ENCODE peak calls at places on chromosome 5, in eight cellular contexts. B, M, E, Z, Y, A, D and V are unnamed samples.

GRCh38 chr5:9932770-9933169 is 302.6 kb upstream of the TAS2R1 start:
- DNase-seq in B (no peak), M (no peak), E (peak; percentile 44), Z (no peak), Y (no peak), A (no peak), D (peak; percentile 12), V (no peak)

GRCh38 chr5:177098772-177099152 is 12.0 kb downstream of the FGFR4 start:
- DNase-seq in B (no peak), M (peak; percentile 42), E (no peak), Z (no peak), Y (no peak), A (no peak), D (peak; percentile 93), V (no peak)

GRCh38 chr5:31811210-31811609 is 172.3 kb downstream of the PDZD2 start:
- DNase-seq in B (peak; percentile 60), M (peak; percentile 11), E (peak; percentile 87), Z (no peak), Y (peak; percentile 69), A (no peak), D (peak; percentile 92), V (no peak)

GRCh38 chr5:98709681-98710080 is 63.8 kb upstream of the RGMB start:
- DNase-seq in B (no peak), M (no peak), E (no peak), Z (no peak), Y (no peak), A (no peak), D (no peak), V (no peak)

GRCh38 chr5:69136296-69136695 is 30.7 kb upstream of the CCNB1 start:
- DNase-seq in B (no peak), M (no peak), E (no peak), Z (no peak), Y (no peak), A (no peak), D (no peak), V (no peak)

GRCh38 chr5:125032286-125032685 is 285.8 kb upstream of the ZNF608 start:
- DNase-seq in B (no peak), M (no peak), E (peak; percentile 29), Z (no peak), Y (no peak), A (no peak), D (peak; percentile 57), V (no peak)

GRCh38 chr5:138408023-138408422 is 30.8 kb upstream of the REEP2 start:
- DNase-seq in B (no peak), M (no peak), E (no peak), Z (no peak), Y (no peak), A (peak; percentile 14), D (no peak), V (no peak)

GRCh38 chr5:96117863-96118651 is 156.4 kb upstream of the ELL2 start:
- DNase-seq in B (no peak), M (no peak), E (peak; percentile 51), Z (no peak), Y (peak; percentile 5), A (no peak), D (no peak), V (no peak)

GRCh38 chr5:157511656-157512644 is 51.9 kb downstream of the NIPAL4 start:
- DNase-seq in B (peak; percentile 91), M (peak; percentile 97), E (peak; percentile 99), Z (peak; percentile 96), Y (peak; percentile 86), A (peak; percentile 80), D (peak; percentile 99), V (peak; percentile 55)

GRCh38 chr5:142674438-142675210 is 11.3 kb downstream of the FGF1 start:
- DNase-seq in B (no peak), M (no peak), E (peak; percentile 80), Z (no peak), Y (no peak), A (no peak), D (peak; percentile 68), V (no peak)

GRCh38 chr5:142819292-142819691 is 49.1 kb downstream of the ARHGAP26 start:
- DNase-seq in B (no peak), M (no peak), E (peak; percentile 87), Z (no peak), Y (no peak), A (peak; percentile 54), D (no peak), V (no peak)

GRCh38 chr5:178221857-178222256 is 10.7 kb downstream of the PHYKPL start:
- DNase-seq in B (no peak), M (no peak), E (no peak), Z (no peak), Y (no peak), A (peak; percentile 21), D (no peak), V (no peak)

GRCh38 chr5:8606231-8606630 is 737.3 kb downstream of the MTRR start:
- DNase-seq in B (no peak), M (no peak), E (no peak), Z (no peak), Y (no peak), A (no peak), D (no peak), V (no peak)

GRCh38 chr5:112186401-112186990 is 232.6 kb downstream of the EPB41L4A start:
- DNase-seq in B (peak; percentile 35), M (no peak), E (peak; percentile 66), Z (no peak), Y (peak; percentile 57), A (no peak), D (peak; percentile 56), V (no peak)

GRCh38 chr5:4905674-4906528 is 234.2 kb upstream of the ADAMTS16 start:
- DNase-seq in B (peak; percentile 54), M (peak; percentile 81), E (no peak), Z (no peak), Y (no peak), A (peak; percentile 16), D (no peak), V (peak; percentile 33)

GRCh38 chr5:157252741-157253465 is 13.0 kb upstream of the CYFIP2 start:
- DNase-seq in B (no peak), M (no peak), E (no peak), Z (no peak), Y (no peak), A (no peak), D (no peak), V (no peak)

GRCh38 chr5:154359222-154359583 is 86.6 kb upstream of the SAP30L start:
- DNase-seq in B (peak; percentile 30), M (peak; percentile 63), E (no peak), Z (no peak), Y (no peak), A (no peak), D (no peak), V (no peak)

GRCh38 chr5:71922584-71923106 is 184.6 kb upstream of the MAP1B start:
- DNase-seq in B (no peak), M (no peak), E (peak; percentile 79), Z (no peak), Y (peak; percentile 89), A (no peak), D (no peak), V (no peak)
- H3K27ac ChIP-seq in B (no peak overlapping the region), M (no peak overlapping the region), E (peak overlapping the region; percentile 67), Z (peak overlapping the region; percentile 53), Y (peak overlapping the region; percentile 81), A (no peak overlapping the region), D (no peak overlapping the region), V (no peak overlapping the region)

GRCh38 chr5:156051972-156052371 is 275.0 kb upstream of the SGCD start:
- DNase-seq in B (no peak), M (no peak), E (no peak), Z (no peak), Y (peak; percentile 27), A (no peak), D (no peak), V (no peak)
- TF ChIP-seq CTCF in B (no peak), M (no peak), E (no peak), Z (no peak), Y (no peak), A (peak; percentile 22), D (no peak), V (no peak)

GRCh38 chr5:149801307-149801985 is 71.3 kb downstream of the PPARGC1B start:
- DNase-seq in B (no peak), M (no peak), E (no peak), Z (no peak), Y (no peak), A (no peak), D (no peak), V (no peak)

GRCh38 chr5:149803641-149804468 is 73.7 kb downstream of the PPARGC1B start:
- DNase-seq in B (no peak), M (peak; percentile 54), E (no peak), Z (no peak), Y (no peak), A (no peak), D (no peak), V (no peak)

GRCh38 chr5:149802008-149802407 is 71.9 kb downstream of the PPARGC1B start:
- DNase-seq in B (no peak), M (no peak), E (no peak), Z (no peak), Y (no peak), A (no peak), D (no peak), V (no peak)

GRCh38 chr5:149804478-149805450 is 74.7 kb downstream of the PPARGC1B start:
- DNase-seq in B (no peak), M (no peak), E (no peak), Z (no peak), Y (no peak), A (no peak), D (no peak), V (no peak)

DNA sequence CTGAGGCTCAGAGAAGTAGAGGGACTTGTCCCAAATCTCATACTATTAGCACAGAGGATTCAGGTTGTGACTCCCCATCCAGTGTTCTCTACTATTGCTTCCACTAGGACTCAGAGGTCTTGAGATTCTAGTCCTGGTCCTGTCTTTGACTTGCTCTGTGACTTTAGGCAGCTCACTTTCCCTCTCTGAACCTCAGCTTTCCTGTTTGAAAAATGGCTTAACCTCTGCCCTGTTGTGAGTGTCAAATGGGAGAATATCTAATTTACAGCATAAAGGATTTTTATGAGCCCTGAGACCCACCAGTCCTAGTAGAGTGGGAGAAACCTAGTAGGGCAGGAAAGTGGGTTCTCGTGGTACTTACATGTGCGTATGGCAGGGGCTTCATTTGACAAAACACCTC is 73.0 kb downstream of the PPARGC1B start:
- DNase-seq in B (no peak), M (no peak), E (no peak), Z (no peak), Y (no peak), A (no peak), D (no peak), V (no peak)
- H3K27ac ChIP-seq in B (no peak overlapping the region), M (no peak overlapping the region), E (no peak overlapping the region), Z (peak overlapping the region; percentile 85), Y (no peak overlapping the region), A (peak overlapping the region; percentile 84), D (no peak overlapping the region), V (no peak overlapping the region)

DNA sequence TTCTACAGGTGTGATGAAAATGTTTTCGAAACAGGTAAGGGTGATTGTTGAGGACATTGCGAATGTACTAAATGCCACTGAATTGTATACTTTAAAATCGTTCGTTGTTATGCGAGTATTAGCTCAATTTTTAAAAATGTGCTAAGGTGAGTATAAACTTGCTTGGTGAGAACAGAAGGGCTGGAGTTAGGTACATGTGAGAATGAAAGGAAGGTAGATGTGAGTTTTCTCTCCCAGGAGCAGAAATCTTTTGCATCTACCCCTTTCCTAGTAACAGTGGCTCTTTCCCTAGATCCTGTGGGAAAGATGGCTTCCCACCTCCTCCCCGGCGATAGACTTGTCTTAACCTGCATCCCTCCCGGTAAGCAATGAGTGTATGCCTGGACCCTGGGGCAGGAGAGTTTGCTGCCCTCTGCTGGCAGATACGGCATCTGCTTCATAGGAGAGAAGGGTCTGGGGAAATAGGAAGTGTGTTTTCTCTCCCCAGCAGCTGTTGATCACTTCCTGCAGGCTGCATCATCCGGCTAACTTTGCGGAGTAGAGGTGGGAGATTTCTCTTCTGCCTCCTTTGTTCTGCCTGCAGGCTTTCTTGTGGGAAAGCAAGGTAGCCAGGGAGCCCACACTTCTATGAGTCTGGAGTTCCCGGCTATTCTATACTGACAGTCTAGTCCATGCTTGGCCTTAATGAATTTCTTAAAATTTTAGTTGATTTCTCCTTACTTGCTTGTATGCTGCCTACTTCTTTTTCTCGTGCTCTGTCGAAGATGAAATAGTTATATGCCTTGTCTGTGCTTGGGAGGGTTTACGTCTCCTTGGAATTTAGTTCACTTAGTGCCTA is 373.3 kb upstream of the SEMA6A start:
- DNase-seq in B (peak; percentile 87), M (no peak), E (peak; percentile 61), Z (no peak), Y (peak; percentile 60), A (peak; percentile 77), D (peak; percentile 23), V (peak; percentile 45)
- TF ChIP-seq CTCF in B (peak; percentile 22), M (no peak), E (peak; percentile 61), Z (peak; percentile 80), Y (peak; percentile 40), A (peak; percentile 68), D (peak; percentile 57), V (peak; percentile 64)